ENCODE peak calls at places on chromosomes 7 and 10, in six cellular contexts. R is NCI-H1105; F is NCI-H524; Y is activated T-helper 9 cell treated with anti-CD3 and anti-CD28 coated beads, Interleukin-2, amount 50 U/mL, for 16 hours; V is BJ; A is NCI-H345. O is an unnamed sample.

GRCh38 chr7:8254667-8255066 is 7.3 kb downstream of the ICA1 start:
- DNase-seq in F (no peak), Y (no peak), R (no peak), V (no peak), A (peak; percentile 65), O (no peak)

GRCh38 chr7:101163281-101164070 is 1.9 kb downstream of the VGF start:
- DNase-seq in A (peak; percentile 76), V (no peak), F (peak; percentile 39), Y (no peak), R (no peak), O (no peak)

GRCh38 chr7:148962823-148963582 is 65.3 kb downstream of the PDIA4 start:
- DNase-seq in V (no peak), A (peak; percentile 74), Y (peak; percentile 35), F (peak; percentile 40), R (peak; percentile 53), O (peak; percentile 67)

GRCh38 chr7:2808891-2809660 is 35.0 kb downstream of the GNA12 start:
- DNase-seq in Y (no peak), V (no peak), F (no peak), R (no peak), A (no peak), O (no peak)

GRCh38 chr7:916291-916941 is 38.1 kb downstream of the ADAP1 start:
- DNase-seq in R (peak; percentile 57), F (no peak), V (no peak), A (peak; percentile 35), Y (no peak), O (no peak)

GRCh38 chr10:96642973-96643372 is 56.2 kb upstream of the TM9SF3 start:
- DNase-seq in A (peak; percentile 58), R (peak; percentile 24), V (no peak), F (peak; percentile 10), Y (peak; percentile 4), O (peak; percentile 31)

GRCh38 chr7:41711283-41712064 is 8.6 kb upstream of the INHBA start:
- DNase-seq in R (no peak), Y (no peak), V (no peak), A (no peak), F (peak; percentile 33), O (peak; percentile 37)

GRCh38 chr10:94630017-94630688 is 53.4 kb upstream of the CYP2C18 start:
- DNase-seq in A (peak; percentile 24), R (peak; percentile 8), V (no peak), Y (no peak), F (no peak), O (peak; percentile 12)

GRCh38 chr10:69994262-69994661 is 58.4 kb upstream of the MACROH2A2 start:
- DNase-seq in F (no peak), V (no peak), Y (no peak), A (no peak), R (no peak), O (peak; percentile 59)

GRCh38 chr7:25389489-25390106 is 161.3 kb upstream of the NPVF start:
- DNase-seq in V (no peak), Y (no peak), R (peak; percentile 65), A (peak; percentile 55), F (no peak), O (peak; percentile 42)

GRCh38 chr10:124301736-124302135 is 117.0 kb downstream of the OAT start:
- DNase-seq in F (no peak), R (no peak), V (no peak), Y (no peak), A (no peak), O (no peak)

GRCh38 chr7:100629117-100629711 is 12.1 kb downstream of the TFR2 start:
- DNase-seq in Y (no peak), F (no peak), A (no peak), R (no peak), V (no peak), O (no peak)

GRCh38 chr10:33032354-33033254 is 74.6 kb upstream of the ITGB1 start:
- DNase-seq in F (no peak), A (no peak), Y (no peak), V (peak; percentile 52), R (no peak), O (peak; percentile 79)

GRCh38 chr7:66699998-66700397 is 40.5 kb upstream of the RABGEF1 start:
- DNase-seq in A (no peak), Y (no peak), F (no peak), V (no peak), R (no peak), O (no peak)

GRCh38 chr7:32941181-32941995 is 15.9 kb upstream of the FKBP9 start:
- DNase-seq in A (peak; percentile 16), V (no peak), R (no peak), F (no peak), Y (no peak), O (no peak)

GRCh38 chr10:99457808-99458207 is 27.4 kb upstream of the GOT1 start:
- DNase-seq in R (no peak), Y (no peak), V (no peak), A (no peak), F (no peak), O (peak; percentile 71)

GRCh38 chr7:155996718-155997059 is 184.4 kb upstream of the SHH start:
- DNase-seq in V (no peak), R (no peak), Y (no peak), F (no peak), A (no peak), O (no peak)

GRCh38 chr10:80201592-80202256 is 3.6 kb downstream of the ANXA11 start:
- DNase-seq in V (no peak), F (no peak), R (no peak), Y (no peak), A (no peak), O (no peak)

GRCh38 chr7:155007947-155008346 is 5.0 kb upstream of the PAXIP1 start:
- DNase-seq in A (peak; percentile 7), Y (peak; percentile 3), V (no peak), F (no peak), R (no peak), O (no peak)

GRCh38 chr10:68088744-68089143 is 13.7 kb upstream of the HERC4 start:
- DNase-seq in Y (no peak), F (no peak), R (no peak), A (no peak), V (no peak), O (peak; percentile 87)

GRCh38 chr10:102633282-102633681 is 11.0 kb upstream of the TRIM8 start:
- DNase-seq in Y (no peak), R (no peak), V (no peak), A (no peak), F (no peak), O (peak; percentile 81)

GRCh38 chr10:116170815-116171250 is 102.2 kb downstream of the GFRA1 start:
- DNase-seq in Y (no peak), A (no peak), R (no peak), V (no peak), F (peak; percentile 67), O (peak; percentile 26)

GRCh38 chr7:84111842-84112241 is 82.7 kb downstream of the SEMA3A start:
- DNase-seq in Y (no peak), A (no peak), F (no peak), R (no peak), V (no peak), O (no peak)

GRCh38 chr10:775245-776075 is 86.0 kb upstream of the DIP2C start:
- DNase-seq in A (no peak), R (no peak), F (no peak), V (no peak), Y (no peak), O (peak; percentile 25)

GRCh38 chr10:79292789-79293746 is 54.2 kb upstream of the PPIF start:
- DNase-seq in Y (no peak), A (no peak), F (no peak), R (no peak), V (no peak), O (no peak)

GRCh38 chr10:102998508-102998907 is 80.4 kb downstream of the CNNM2 start:
- DNase-seq in A (no peak), R (no peak), F (no peak), Y (no peak), V (no peak), O (no peak)

GRCh38 chr10:60526024-60526585 is 136.4 kb upstream of the ANK3 start:
- DNase-seq in F (no peak), V (no peak), Y (no peak), A (no peak), R (no peak), O (no peak)

O was measured in IMR-90.